ENCODE peak calls at places on chromosome 13, in seven cellular contexts. One of them, this sample, is unnamed.
A peak's percentile ranks its signal among the peaks of the same experiment; 100 is the strongest.

GRCh38 chr13:40764587-40765403 is 6.2 kb downstream of the MRPS31 start:
- DNase-seq in activated naive CD4-positive, alpha-beta T cell treated with anti-CD3 and anti-CD28 coated beads for 36 hours: peak; percentile 67
- DNase-seq in thyroid gland: no peak
- DNase-seq in H7: no peak
- DNase-seq in fibroblast of gingiva: no peak
- DNase-seq in stimulated activated CD4-positive, alpha-beta T cell treated with anti-CD3 and anti-CD28 coated beads, Interleukin-2, amount 100 ng/mL, for 48 hours: peak; percentile 24
- DNase-seq in HAP-1: no peak
- DNase-seq in this sample: no peak

GRCh38 chr13:102686024-102686423 is 8.8 kb downstream of the METTL21C start:
- DNase-seq in activated naive CD4-positive, alpha-beta T cell treated with anti-CD3 and anti-CD28 coated beads for 36 hours: peak; percentile 9
- DNase-seq in H7: no peak
- DNase-seq in thyroid gland: no peak
- DNase-seq in stimulated activated CD4-positive, alpha-beta T cell treated with anti-CD3 and anti-CD28 coated beads, Interleukin-2, amount 100 ng/mL, for 48 hours: no peak
- DNase-seq in HAP-1: no peak
- DNase-seq in fibroblast of gingiva: no peak
- DNase-seq in this sample: no peak

GRCh38 chr13:40640845-40641458 is 25.5 kb downstream of the FOXO1 start:
- DNase-seq in stimulated activated CD4-positive, alpha-beta T cell treated with anti-CD3 and anti-CD28 coated beads, Interleukin-2, amount 100 ng/mL, for 48 hours: no peak
- DNase-seq in thyroid gland: no peak
- DNase-seq in fibroblast of gingiva: no peak
- DNase-seq in HAP-1: no peak
- DNase-seq in H7: no peak
- DNase-seq in activated naive CD4-positive, alpha-beta T cell treated with anti-CD3 and anti-CD28 coated beads for 36 hours: no peak
- DNase-seq in this sample: no peak

GRCh38 chr13:71621152-71622124 is 245.6 kb downstream of the DACH1 start:
- DNase-seq in H7: no peak
- DNase-seq in thyroid gland: no peak
- DNase-seq in activated naive CD4-positive, alpha-beta T cell treated with anti-CD3 and anti-CD28 coated beads for 36 hours: no peak
- DNase-seq in fibroblast of gingiva: no peak
- DNase-seq in HAP-1: no peak
- DNase-seq in stimulated activated CD4-positive, alpha-beta T cell treated with anti-CD3 and anti-CD28 coated beads, Interleukin-2, amount 100 ng/mL, for 48 hours: no peak
- DNase-seq in this sample: peak; percentile 39

GRCh38 chr13:32164622-32165268 is 133.2 kb downstream of the FRY start:
- DNase-seq in HAP-1: peak; percentile 76
- DNase-seq in stimulated activated CD4-positive, alpha-beta T cell treated with anti-CD3 and anti-CD28 coated beads, Interleukin-2, amount 100 ng/mL, for 48 hours: no peak
- DNase-seq in fibroblast of gingiva: peak; percentile 31
- DNase-seq in thyroid gland: peak; percentile 18
- DNase-seq in H7: peak; percentile 37
- DNase-seq in activated naive CD4-positive, alpha-beta T cell treated with anti-CD3 and anti-CD28 coated beads for 36 hours: peak; percentile 32
- DNase-seq in this sample: peak; percentile 77

GRCh38 chr13:112065867-112066623 is 904 bp upstream of the SOX1 start:
- DNase-seq in fibroblast of gingiva: no peak
- DNase-seq in stimulated activated CD4-positive, alpha-beta T cell treated with anti-CD3 and anti-CD28 coated beads, Interleukin-2, amount 100 ng/mL, for 48 hours: no peak
- DNase-seq in activated naive CD4-positive, alpha-beta T cell treated with anti-CD3 and anti-CD28 coated beads for 36 hours: no peak
- DNase-seq in H7: peak; percentile 90
- DNase-seq in HAP-1: no peak
- DNase-seq in thyroid gland: no peak
- DNase-seq in this sample: no peak

GRCh38 chr13:49210669-49211068 is 9.5 kb upstream of the MLNR start:
- DNase-seq in stimulated activated CD4-positive, alpha-beta T cell treated with anti-CD3 and anti-CD28 coated beads, Interleukin-2, amount 100 ng/mL, for 48 hours: no peak
- DNase-seq in HAP-1: no peak
- DNase-seq in H7: no peak
- DNase-seq in activated naive CD4-positive, alpha-beta T cell treated with anti-CD3 and anti-CD28 coated beads for 36 hours: no peak
- DNase-seq in fibroblast of gingiva: no peak
- DNase-seq in thyroid gland: no peak
- DNase-seq in this sample: no peak

GRCh38 chr13:44904982-44905381 is 84.3 kb downstream of the NUFIP1 start:
- DNase-seq in thyroid gland: no peak
- DNase-seq in stimulated activated CD4-positive, alpha-beta T cell treated with anti-CD3 and anti-CD28 coated beads, Interleukin-2, amount 100 ng/mL, for 48 hours: no peak
- DNase-seq in activated naive CD4-positive, alpha-beta T cell treated with anti-CD3 and anti-CD28 coated beads for 36 hours: no peak
- DNase-seq in HAP-1: peak; percentile 89
- DNase-seq in fibroblast of gingiva: peak; percentile 99
- DNase-seq in H7: no peak
- DNase-seq in this sample: no peak

GRCh38 chr13:110825516-110825915 is 89.4 kb downstream of the ANKRD10 start:
- DNase-seq in fibroblast of gingiva: no peak
- DNase-seq in stimulated activated CD4-positive, alpha-beta T cell treated with anti-CD3 and anti-CD28 coated beads, Interleukin-2, amount 100 ng/mL, for 48 hours: no peak
- DNase-seq in thyroid gland: no peak
- DNase-seq in activated naive CD4-positive, alpha-beta T cell treated with anti-CD3 and anti-CD28 coated beads for 36 hours: no peak
- DNase-seq in HAP-1: no peak
- DNase-seq in H7: peak; percentile 37
- DNase-seq in this sample: no peak

GRCh38 chr13:36030670-36031331 is 100.4 kb downstream of the DCLK1 start:
- DNase-seq in stimulated activated CD4-positive, alpha-beta T cell treated with anti-CD3 and anti-CD28 coated beads, Interleukin-2, amount 100 ng/mL, for 48 hours: no peak
- DNase-seq in thyroid gland: no peak
- DNase-seq in activated naive CD4-positive, alpha-beta T cell treated with anti-CD3 and anti-CD28 coated beads for 36 hours: no peak
- DNase-seq in H7: no peak
- DNase-seq in HAP-1: no peak
- DNase-seq in fibroblast of gingiva: no peak
- DNase-seq in this sample: no peak

GRCh38 chr13:25963681-25964080 is 88.1 kb downstream of the SHISA2 start:
- DNase-seq in thyroid gland: no peak
- DNase-seq in stimulated activated CD4-positive, alpha-beta T cell treated with anti-CD3 and anti-CD28 coated beads, Interleukin-2, amount 100 ng/mL, for 48 hours: no peak
- DNase-seq in activated naive CD4-positive, alpha-beta T cell treated with anti-CD3 and anti-CD28 coated beads for 36 hours: no peak
- DNase-seq in HAP-1: no peak
- DNase-seq in H7: no peak
- DNase-seq in fibroblast of gingiva: peak; percentile 5
- DNase-seq in this sample: no peak

GRCh38 chr13:60099631-60100420 is 63.9 kb downstream of the DIAPH3 start:
- DNase-seq in thyroid gland: no peak
- DNase-seq in stimulated activated CD4-positive, alpha-beta T cell treated with anti-CD3 and anti-CD28 coated beads, Interleukin-2, amount 100 ng/mL, for 48 hours: no peak
- DNase-seq in fibroblast of gingiva: no peak
- DNase-seq in activated naive CD4-positive, alpha-beta T cell treated with anti-CD3 and anti-CD28 coated beads for 36 hours: no peak
- DNase-seq in H7: no peak
- DNase-seq in HAP-1: no peak
- DNase-seq in this sample: no peak

GRCh38 chr13:20714563-20715339 is 11.3 kb downstream of the IL17D start:
- DNase-seq in thyroid gland: peak; percentile 8
- DNase-seq in H7: no peak
- DNase-seq in HAP-1: no peak
- DNase-seq in activated naive CD4-positive, alpha-beta T cell treated with anti-CD3 and anti-CD28 coated beads for 36 hours: no peak
- DNase-seq in stimulated activated CD4-positive, alpha-beta T cell treated with anti-CD3 and anti-CD28 coated beads, Interleukin-2, amount 100 ng/mL, for 48 hours: no peak
- DNase-seq in fibroblast of gingiva: peak; percentile 96
- DNase-seq in this sample: no peak

GRCh38 chr13:20713014-20713376 is 9.5 kb downstream of the IL17D start:
- DNase-seq in stimulated activated CD4-positive, alpha-beta T cell treated with anti-CD3 and anti-CD28 coated beads, Interleukin-2, amount 100 ng/mL, for 48 hours: no peak
- DNase-seq in HAP-1: peak; percentile 32
- DNase-seq in H7: no peak
- DNase-seq in thyroid gland: peak; percentile 18
- DNase-seq in fibroblast of gingiva: no peak
- DNase-seq in activated naive CD4-positive, alpha-beta T cell treated with anti-CD3 and anti-CD28 coated beads for 36 hours: no peak
- DNase-seq in this sample: no peak

GRCh38 chr13:46679369-46680180 is 117.4 kb downstream of the ESD start:
- DNase-seq in thyroid gland: no peak
- DNase-seq in HAP-1: no peak
- DNase-seq in activated naive CD4-positive, alpha-beta T cell treated with anti-CD3 and anti-CD28 coated beads for 36 hours: peak; percentile 45
- DNase-seq in fibroblast of gingiva: peak; percentile 71
- DNase-seq in H7: no peak
- DNase-seq in stimulated activated CD4-positive, alpha-beta T cell treated with anti-CD3 and anti-CD28 coated beads, Interleukin-2, amount 100 ng/mL, for 48 hours: no peak
- DNase-seq in this sample: no peak

GRCh38 chr13:112868308-112868707 is 100.7 kb upstream of the MCF2L start:
- DNase-seq in HAP-1: no peak
- DNase-seq in thyroid gland: no peak
- DNase-seq in H7: no peak
- DNase-seq in fibroblast of gingiva: no peak
- DNase-seq in activated naive CD4-positive, alpha-beta T cell treated with anti-CD3 and anti-CD28 coated beads for 36 hours: no peak
- DNase-seq in stimulated activated CD4-positive, alpha-beta T cell treated with anti-CD3 and anti-CD28 coated beads, Interleukin-2, amount 100 ng/mL, for 48 hours: no peak
- DNase-seq in this sample: no peak

GRCh38 chr13:30037766-30038165 is 187.3 kb upstream of the UBL3 start:
- DNase-seq in activated naive CD4-positive, alpha-beta T cell treated with anti-CD3 and anti-CD28 coated beads for 36 hours: no peak
- DNase-seq in stimulated activated CD4-positive, alpha-beta T cell treated with anti-CD3 and anti-CD28 coated beads, Interleukin-2, amount 100 ng/mL, for 48 hours: no peak
- DNase-seq in HAP-1: no peak
- DNase-seq in H7: no peak
- DNase-seq in fibroblast of gingiva: peak; percentile 79
- DNase-seq in thyroid gland: peak; percentile 18
- DNase-seq in this sample: no peak

This sample was measured in HEK293T.